ENCODE peak calls at places on chromosome 16, in five cellular contexts. E, W, T, P and A are unnamed samples.
A peak's percentile ranks its signal among the peaks of the same experiment; 100 is the strongest.

GRCh38 chr16:50427107-50427506 is 58.3 kb upstream of the BRD7 start:
- DNase-seq in E (no peak), W (no peak), T (no peak), P (no peak), A (no peak)

GRCh38 chr16:66198641-66199040 is 167.8 kb upstream of the CDH5 start:
- DNase-seq in E (no peak), W (no peak), T (no peak), P (no peak), A (no peak)

GRCh38 chr16:21100447-21100846 is 50.2 kb downstream of the DNAH3 start:
- DNase-seq in E (no peak), W (no peak), T (peak; percentile 60), P (peak; percentile 90), A (peak; percentile 59)

GRCh38 chr16:35725949-35726348 is 2266.5 kb downstream of the TP53TG3F start:
- DNase-seq in E (no peak), W (no peak), T (no peak), P (no peak), A (no peak)

GRCh38 chr16:4860727-4861342 is 13.6 kb downstream of the UBN1 start:
- DNase-seq in E (no peak), W (no peak), T (no peak), P (no peak), A (no peak)

GRCh38 chr16:80655751-80656150 is 115.0 kb downstream of the DYNLRB2 start:
- DNase-seq in E (no peak), W (no peak), T (no peak), P (no peak), A (no peak)

GRCh38 chr16:4082474-4083044 is 33.7 kb downstream of the ADCY9 start:
- DNase-seq in E (no peak), W (no peak), T (no peak), P (no peak), A (no peak)

GRCh38 chr16:77589071-77589755 is 133.1 kb upstream of the NUDT7 start:
- DNase-seq in E (no peak), W (no peak), T (peak; percentile 54), P (peak; percentile 76), A (peak; percentile 76)

GRCh38 chr16:70151941-70152509 is 21.6 kb upstream of the CLEC18C start:
- DNase-seq in E (no peak), W (no peak), T (no peak), P (peak; percentile 52), A (no peak)

GRCh38 chr16:82801361-82801760 is 174.6 kb downstream of the CDH13 start:
- DNase-seq in E (no peak), W (no peak), T (peak; percentile 11), P (peak; percentile 72), A (no peak)

GRCh38 chr16:58481931-58482330 is 18.0 kb upstream of the NDRG4 start:
- DNase-seq in E (no peak), W (no peak), T (no peak), P (peak; percentile 43), A (no peak)

GRCh38 chr16:14528306-14528948 is 101.6 kb downstream of the PARN start:
- DNase-seq in E (no peak), W (no peak), T (no peak), P (no peak), A (no peak)

GRCh38 chr16:50744911-50745310 is 3.0 kb downstream of the CYLD start:
- DNase-seq in E (no peak), W (no peak), T (no peak), P (peak; percentile 37), A (no peak)

GRCh38 chr16:85557976-85558589 is 55.0 kb upstream of the GSE1 start:
- DNase-seq in E (no peak), W (no peak), T (no peak), P (no peak), A (no peak)
- TF ChIP-seq CTCF in E (no peak), W (no peak), T (no peak), P (peak; percentile 3), A (no peak)

GRCh38 chr16:245105-245504 is 10.5 kb downstream of the FAM234A start:
- DNase-seq in E (no peak), W (no peak), T (no peak), P (no peak), A (no peak)

GRCh38 chr16:240559-240958 is 5.9 kb downstream of the FAM234A start:
- DNase-seq in E (no peak), W (no peak), T (no peak), P (no peak), A (no peak)

GRCh38 chr16:241866-242265 is 7.2 kb downstream of the FAM234A start:
- DNase-seq in E (no peak), W (no peak), T (peak; percentile 11), P (no peak), A (no peak)

GRCh38 chr16:242281-242680 is 7.7 kb downstream of the FAM234A start:
- DNase-seq in E (no peak), W (no peak), T (no peak), P (no peak), A (no peak)

GRCh38 chr16:243348-243747 is 8.7 kb downstream of the FAM234A start:
- DNase-seq in E (no peak), W (no peak), T (no peak), P (no peak), A (no peak)
- H3K4me3 ChIP-seq in E (no peak overlapping the region), W (no peak overlapping the region), T (no peak overlapping the region), P (no peak overlapping the region), A (no peak overlapping the region)

GRCh38 chr16:67372664-67373063 is 20.6 kb downstream of the TPPP3 start:
- DNase-seq in E (no peak), W (no peak), T (peak; percentile 41), P (peak; percentile 19), A (peak; percentile 24)
- TF ChIP-seq CTCF in E (peak; percentile 32), W (peak; percentile 58), T (peak; percentile 49), P (peak; percentile 40), A (peak; percentile 42)

DNA sequence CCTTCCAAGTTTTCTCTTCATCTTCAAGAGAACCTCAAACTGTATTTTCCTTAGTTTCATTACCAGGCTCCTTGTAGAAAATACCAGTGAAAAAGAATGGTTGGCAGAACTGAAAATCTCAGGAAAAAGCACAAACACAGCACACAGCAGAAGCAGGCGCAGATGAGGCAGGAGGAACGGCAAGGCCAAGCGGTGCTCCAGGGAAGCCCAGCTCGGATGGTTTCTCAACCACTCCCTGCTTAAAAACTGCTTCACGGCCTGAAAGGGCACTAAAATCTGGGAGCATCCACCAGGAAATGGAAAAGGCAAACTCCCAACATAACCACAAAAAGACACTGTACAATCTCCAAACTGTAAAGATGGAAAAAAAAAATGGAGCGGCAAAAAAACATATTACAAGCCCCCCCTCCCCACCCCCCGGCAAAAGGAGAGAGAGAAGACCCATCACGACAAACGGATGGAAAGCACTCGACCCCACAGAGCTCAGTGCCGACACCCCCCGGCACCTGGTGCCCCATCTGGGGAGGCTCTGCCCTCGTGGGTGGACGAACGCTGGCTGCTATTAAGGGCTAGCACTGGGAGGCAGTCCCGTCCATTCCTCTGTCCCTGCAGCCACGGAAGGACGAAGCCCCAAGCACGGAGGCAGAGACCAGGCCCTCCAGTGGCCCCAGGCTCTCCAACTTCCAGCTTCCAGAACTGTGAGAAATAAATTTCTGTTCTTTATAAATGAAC is 127.5 kb downstream of the ZNF778 start:
- DNase-seq in E (no peak), W (no peak), T (no peak), P (no peak), A (no peak)
- H3K4me3 ChIP-seq in E (no peak overlapping the region), W (no peak overlapping the region), T (no peak overlapping the region), P (no peak overlapping the region), A (no peak overlapping the region)

DNA sequence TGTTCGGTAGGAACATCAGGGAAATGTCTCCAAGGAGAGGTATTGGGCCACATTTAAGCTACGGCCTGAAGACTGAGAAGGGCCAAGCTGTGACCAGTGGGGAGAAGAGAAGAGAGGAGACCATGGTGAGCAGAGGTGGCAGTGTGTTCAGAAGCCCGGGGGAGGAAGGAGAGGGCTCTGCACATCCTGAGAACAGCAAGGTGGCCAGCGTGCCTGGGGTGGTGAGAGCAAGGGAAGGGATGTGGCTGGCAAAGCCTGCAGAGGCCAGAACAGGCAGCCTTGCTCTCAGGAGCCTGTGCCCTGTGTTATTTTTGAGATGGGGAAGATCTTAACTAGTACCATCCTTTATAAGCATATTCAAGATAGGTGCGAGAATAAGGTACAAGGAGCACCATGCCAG is 933.5 kb upstream of the EEF2KMT start:
- DNase-seq in E (no peak), W (no peak), T (no peak), P (no peak), A (no peak)
- TF ChIP-seq CTCF in E (no peak), W (no peak), T (no peak), P (no peak), A (no peak)